ENCODE peak calls at places on chromosomes 7 and 10, in five cellular contexts. L, X, S, D and N are unnamed samples.

GRCh38 chr7:17274551-17275245 is 23.8 kb upstream of the AHR start:
- DNase-seq in L (no peak), X (no peak), S (no peak), D (no peak), N (peak)

GRCh38 chr10:132591166-132591971 is 53.8 kb downstream of the INPP5A start:
- DNase-seq in L (no peak), X (no peak), S (peak), D (peak), N (peak)

GRCh38 chr10:70055550-70055949 is 2.9 kb downstream of the MACROH2A2 start:
- DNase-seq in L (no peak), X (no peak), S (no peak), D (no peak), N (no peak)

GRCh38 chr7:79936281-79936983 is 198.2 kb upstream of the GNAI1 start:
- DNase-seq in L (no peak), X (no peak), S (no peak), D (no peak), N (no peak)

GRCh38 chr7:142250705-142251104 is 7.2 kb downstream of the PRSS58 start:
- DNase-seq in L (no peak), X (no peak), S (no peak), D (no peak), N (no peak)

GRCh38 chr7:105876964-105877601 is 684 bp upstream of the ATXN7L1 start:
- DNase-seq in L (no peak), X (no peak), S (no peak), D (peak), N (peak)

GRCh38 chr10:22554481-22555182 is 159.7 kb downstream of the PIP4K2A start:
- DNase-seq in L (no peak), X (peak), S (no peak), D (peak), N (no peak)

GRCh38 chr7:98209166-98209920 is 1.9 kb upstream of the BHLHA15 start:
- DNase-seq in L (no peak), X (no peak), S (no peak), D (no peak), N (no peak)

GRCh38 chr10:101512741-101513140 is 75.3 kb downstream of the POLL start:
- DNase-seq in L (no peak), X (no peak), S (no peak), D (no peak), N (no peak)

GRCh38 chr7:152528612-152529011 is 92.8 kb upstream of the KMT2C start:
- DNase-seq in L (no peak), X (no peak), S (no peak), D (no peak), N (no peak)

GRCh38 chr7:30731619-30732018 is 20.3 kb upstream of the INMT start:
- DNase-seq in L (no peak), X (no peak), S (no peak), D (no peak), N (no peak)

GRCh38 chr7:47380325-47381131 is 201.4 kb downstream of the TNS3 start:
- DNase-seq in L (no peak), X (no peak), S (no peak), D (peak), N (peak)

GRCh38 chr7:105807363-105807762 is 69.0 kb downstream of the ATXN7L1 start:
- DNase-seq in L (no peak), X (no peak), S (no peak), D (no peak), N (no peak)

GRCh38 chr7:74396993-74397392 is 56.7 kb upstream of the GTF2IRD1 start:
- DNase-seq in L (no peak), X (no peak), S (no peak), D (no peak), N (no peak)

GRCh38 chr7:85890244-85890811 is 703.5 kb upstream of the SEMA3D start:
- DNase-seq in L (no peak), X (no peak), S (no peak), D (no peak), N (no peak)

DNA sequence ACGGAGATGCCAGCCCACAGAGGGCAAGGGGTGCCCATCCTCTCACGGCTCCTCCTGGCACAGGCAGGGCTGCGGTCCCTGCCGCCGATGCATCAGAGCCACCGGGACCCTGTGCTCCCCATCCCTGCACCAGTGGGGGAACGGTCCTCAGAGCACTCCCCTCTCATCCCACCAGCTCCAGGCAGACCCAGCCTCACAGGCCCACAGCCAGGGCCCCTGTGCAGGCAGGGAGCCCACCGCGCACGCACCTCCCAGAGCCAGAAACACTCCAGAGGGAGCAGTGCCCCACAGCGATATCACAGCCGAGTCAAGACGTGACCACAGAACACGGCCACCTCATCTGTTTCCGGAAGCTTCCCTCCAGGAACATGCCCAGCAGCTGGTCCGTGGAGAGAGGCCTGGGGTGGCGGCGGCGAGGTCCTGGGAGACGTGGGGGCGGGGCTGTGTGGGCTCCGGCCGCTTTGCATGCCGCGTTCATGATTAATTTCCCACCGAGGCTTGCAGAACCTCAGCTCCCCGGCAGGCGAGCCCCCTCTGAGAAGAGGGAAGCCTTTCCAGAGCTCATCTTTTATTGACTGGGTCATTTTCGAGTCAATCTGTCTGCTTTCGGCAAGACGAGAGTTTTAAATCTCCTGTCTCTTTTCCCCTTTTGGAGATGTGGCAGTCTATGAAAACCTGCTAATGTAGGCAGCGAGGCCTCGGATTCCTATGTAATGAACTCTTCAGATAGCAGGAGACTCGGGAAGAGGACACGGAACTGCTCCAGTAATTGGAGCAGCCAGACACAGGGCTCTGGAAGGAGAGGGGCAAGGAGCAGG is 242.6 kb downstream of the ELFN1 start:
- DNase-seq in L (no peak), X (no peak), S (no peak), D (no peak), N (no peak)
- TF ChIP-seq CTCF in L (no peak), X (no peak), S (peak), D (no peak), N (no peak)

DNA sequence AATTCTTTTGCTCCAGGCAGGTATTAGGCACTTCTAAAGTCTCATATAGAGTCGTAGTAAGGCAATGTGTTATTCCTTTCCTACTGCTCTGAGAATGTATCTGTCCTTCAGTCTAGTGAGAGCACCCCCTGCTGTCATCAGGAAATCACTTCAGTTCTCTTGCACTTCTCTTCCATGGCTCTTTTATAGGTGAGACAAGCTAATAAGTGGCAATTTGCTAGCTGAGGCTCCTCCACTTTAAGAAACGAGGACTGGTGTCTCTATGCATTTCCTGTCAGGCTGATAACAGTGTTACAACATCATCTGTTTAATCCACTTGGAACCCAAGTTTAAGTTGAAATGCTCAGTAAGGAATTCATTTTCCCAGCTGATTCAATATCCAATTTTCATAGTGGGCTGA is 350.6 kb downstream of the TFEC start:
- DNase-seq in L (no peak), X (no peak), S (no peak), D (peak), N (peak)
- TF ChIP-seq CTCF in L (no peak), X (no peak), S (peak), D (no peak), N (peak)

GRCh38 chr7:75994388-75995051 is at the start of gene TMEM120A:
- DNase-seq in L (peak), X (peak), S (peak), D (peak), N (peak)
- TF ChIP-seq CTCF in L (no peak), X (no peak), S (no peak), D (no peak), N (no peak)

GRCh38 chr7:109121599-109122300 is 552.1 kb downstream of the DNAJB9 start:
- DNase-seq in L (no peak), X (no peak), S (no peak), D (no peak), N (no peak)
- TF ChIP-seq CTCF in L (no peak), X (no peak), S (no peak), D (no peak), N (no peak)

GRCh38 chr7:77838929-77839491 is 40.4 kb downstream of the PHTF2 start:
- DNase-seq in L (no peak), X (no peak), S (no peak), D (no peak), N (no peak)
- TF ChIP-seq CTCF in L (no peak), X (no peak), S (no peak), D (no peak), N (no peak)